ENCODE peak calls at places on chromosome 2, in four cellular contexts. One of them, this sample, is unnamed.
A peak's percentile ranks its signal among the peaks of the same experiment; 100 is the strongest.

GRCh38 chr2:73218298-73218697 is 4.3 kb downstream of the SMYD5 start:
- DNase-seq in pancreas: no peak
- DNase-seq in cardiac muscle cell: no peak
- DNase-seq in lung: no peak
- DNase-seq in this sample: no peak

GRCh38 chr2:105085525-105085924 is 47.7 kb downstream of the MRPS9 start:
- DNase-seq in pancreas: no peak
- DNase-seq in lung: no peak
- DNase-seq in cardiac muscle cell: no peak
- DNase-seq in this sample: no peak

GRCh38 chr2:71603311-71603794 is 150.0 kb downstream of the DYSF start:
- DNase-seq in cardiac muscle cell: no peak
- DNase-seq in lung: no peak
- DNase-seq in pancreas: no peak
- DNase-seq in this sample: no peak

GRCh38 chr2:133139847-133140533 is 428.3 kb downstream of the NCKAP5 start:
- DNase-seq in pancreas: no peak
- DNase-seq in cardiac muscle cell: no peak
- DNase-seq in lung: no peak
- DNase-seq in this sample: no peak

GRCh38 chr2:238379096-238379810 is 47.5 kb upstream of the ASB1 start:
- DNase-seq in pancreas: peak; percentile 23
- DNase-seq in lung: no peak
- DNase-seq in cardiac muscle cell: no peak
- DNase-seq in this sample: no peak

GRCh38 chr2:241878007-241878970 is 8.8 kb downstream of the RTP5 start:
- DNase-seq in pancreas: peak; percentile 72
- DNase-seq in cardiac muscle cell: peak; percentile 78
- DNase-seq in lung: peak; percentile 66
- DNase-seq in this sample: peak; percentile 86

GRCh38 chr2:133194068-133194655 is 374.1 kb downstream of the NCKAP5 start:
- DNase-seq in pancreas: no peak
- DNase-seq in lung: no peak
- DNase-seq in cardiac muscle cell: no peak
- DNase-seq in this sample: no peak

GRCh38 chr2:112150447-112150846 is 12.3 kb downstream of the FBLN7 start:
- DNase-seq in lung: no peak
- DNase-seq in cardiac muscle cell: no peak
- DNase-seq in pancreas: no peak
- DNase-seq in this sample: no peak

GRCh38 chr2:126891681-126892500 is 6.8 kb upstream of the TEX51 start:
- DNase-seq in lung: no peak
- DNase-seq in pancreas: peak; percentile 57
- DNase-seq in cardiac muscle cell: no peak
- DNase-seq in this sample: no peak

GRCh38 chr2:119485336-119486110 is 38.8 kb downstream of the SCTR start:
- DNase-seq in lung: peak; percentile 28
- DNase-seq in pancreas: peak; percentile 55
- DNase-seq in cardiac muscle cell: no peak
- DNase-seq in this sample: peak; percentile 78

GRCh38 chr2:7023542-7023941 is 106.3 kb downstream of the RNF144A start:
- DNase-seq in lung: no peak
- DNase-seq in pancreas: peak; percentile 86
- DNase-seq in cardiac muscle cell: no peak
- DNase-seq in this sample: peak; percentile 66

GRCh38 chr2:157685572-157685971 is 56.9 kb upstream of the ACVR1C start:
- DNase-seq in pancreas: no peak
- DNase-seq in lung: no peak
- DNase-seq in cardiac muscle cell: peak; percentile 17
- DNase-seq in this sample: no peak

GRCh38 chr2:229852565-229852964 is 69.2 kb downstream of the TRIP12 start:
- DNase-seq in cardiac muscle cell: no peak
- DNase-seq in lung: no peak
- DNase-seq in pancreas: no peak
- DNase-seq in this sample: peak; percentile 45

GRCh38 chr2:228678110-228678509 is 496.6 kb upstream of the SPHKAP start:
- DNase-seq in cardiac muscle cell: no peak
- DNase-seq in lung: no peak
- DNase-seq in pancreas: no peak
- DNase-seq in this sample: no peak

GRCh38 chr2:32498301-32498700 is 129.5 kb upstream of the TTC27 start:
- DNase-seq in lung: no peak
- DNase-seq in cardiac muscle cell: no peak
- DNase-seq in pancreas: no peak
- DNase-seq in this sample: no peak

GRCh38 chr2:186841940-186842339 is 7.0 kb downstream of the ZSWIM2 start:
- DNase-seq in pancreas: no peak
- DNase-seq in cardiac muscle cell: no peak
- DNase-seq in lung: no peak
- DNase-seq in this sample: no peak

GRCh38 chr2:110674620-110675555 is 3.0 kb downstream of the BUB1 start:
- DNase-seq in pancreas: no peak
- DNase-seq in cardiac muscle cell: peak; percentile 76
- DNase-seq in lung: no peak
- DNase-seq in this sample: no peak

GRCh38 chr2:216211141-216211540 is 102.0 kb downstream of the XRCC5 start:
- DNase-seq in lung: no peak
- DNase-seq in pancreas: no peak
- DNase-seq in cardiac muscle cell: no peak
- DNase-seq in this sample: no peak

GRCh38 chr2:17083902-17084301 is 418.3 kb upstream of the CYRIA start:
- DNase-seq in pancreas: no peak
- DNase-seq in cardiac muscle cell: no peak
- DNase-seq in lung: no peak
- DNase-seq in this sample: no peak

GRCh38 chr2:64186698-64187605 is 42.7 kb upstream of the PELI1 start:
- DNase-seq in pancreas: no peak
- DNase-seq in cardiac muscle cell: no peak
- DNase-seq in lung: no peak
- DNase-seq in this sample: no peak

GRCh38 chr2:233469261-233470006 is 97.1 kb downstream of the USP40 start:
- DNase-seq in pancreas: no peak
- DNase-seq in cardiac muscle cell: no peak
- DNase-seq in lung: no peak
- DNase-seq in this sample: peak; percentile 81

GRCh38 chr2:111100765-111101162 is 19.9 kb upstream of the BCL2L11 start:
- DNase-seq in cardiac muscle cell: no peak
- DNase-seq in lung: no peak
- DNase-seq in pancreas: no peak
- DNase-seq in this sample: no peak

GRCh38 chr2:148981350-148981749 is 57.1 kb upstream of the LYPD6B start:
- DNase-seq in cardiac muscle cell: no peak
- DNase-seq in lung: no peak
- DNase-seq in pancreas: no peak
- DNase-seq in this sample: no peak

GRCh38 chr2:229996320-229996719 is 72.4 kb downstream of the SLC16A14 start:
- DNase-seq in lung: no peak
- DNase-seq in pancreas: no peak
- DNase-seq in cardiac muscle cell: no peak
- DNase-seq in this sample: no peak

GRCh38 chr2:18976112-18976961 is 382.1 kb downstream of the OSR1 start:
- DNase-seq in pancreas: no peak
- DNase-seq in cardiac muscle cell: no peak
- DNase-seq in lung: no peak
- DNase-seq in this sample: no peak

GRCh38 chr2:166841679-166842078 is 46.6 kb upstream of the XIRP2 start:
- DNase-seq in pancreas: no peak
- DNase-seq in lung: no peak
- DNase-seq in cardiac muscle cell: no peak
- DNase-seq in this sample: no peak

GRCh38 chr2:216260629-216261028 is 111.7 kb downstream of the MARCHF4 start:
- DNase-seq in cardiac muscle cell: no peak
- DNase-seq in lung: no peak
- DNase-seq in pancreas: no peak
- DNase-seq in this sample: no peak

GRCh38 chr2:11212645-11213044 is 57.4 kb downstream of the SLC66A3 start:
- DNase-seq in cardiac muscle cell: no peak
- DNase-seq in lung: no peak
- DNase-seq in pancreas: no peak
- DNase-seq in this sample: no peak

GRCh38 chr2:216319771-216320170 is 52.5 kb downstream of the MARCHF4 start:
- DNase-seq in pancreas: no peak
- DNase-seq in lung: no peak
- DNase-seq in cardiac muscle cell: peak; percentile 15
- DNase-seq in this sample: no peak

GRCh38 chr2:47203996-47204395 is 48.9 kb upstream of the STPG4 start:
- DNase-seq in cardiac muscle cell: no peak
- DNase-seq in pancreas: no peak
- DNase-seq in lung: no peak
- DNase-seq in this sample: no peak

GRCh38 chr2:23940262-23940975 is at the start of gene UBXN2A:
- DNase-seq in lung: peak; percentile 69
- DNase-seq in pancreas: peak; percentile 82
- DNase-seq in cardiac muscle cell: peak; percentile 91
- DNase-seq in this sample: peak; percentile 90

GRCh38 chr2:240628507-240629418 is 3.5 kb downstream of the GPR35 start:
- DNase-seq in lung: no peak
- DNase-seq in cardiac muscle cell: no peak
- DNase-seq in pancreas: no peak
- DNase-seq in this sample: no peak

GRCh38 chr2:118102433-118103082 is 14.3 kb downstream of the INSIG2 start:
- DNase-seq in lung: no peak
- DNase-seq in pancreas: no peak
- DNase-seq in cardiac muscle cell: no peak
- DNase-seq in this sample: no peak

DNA sequence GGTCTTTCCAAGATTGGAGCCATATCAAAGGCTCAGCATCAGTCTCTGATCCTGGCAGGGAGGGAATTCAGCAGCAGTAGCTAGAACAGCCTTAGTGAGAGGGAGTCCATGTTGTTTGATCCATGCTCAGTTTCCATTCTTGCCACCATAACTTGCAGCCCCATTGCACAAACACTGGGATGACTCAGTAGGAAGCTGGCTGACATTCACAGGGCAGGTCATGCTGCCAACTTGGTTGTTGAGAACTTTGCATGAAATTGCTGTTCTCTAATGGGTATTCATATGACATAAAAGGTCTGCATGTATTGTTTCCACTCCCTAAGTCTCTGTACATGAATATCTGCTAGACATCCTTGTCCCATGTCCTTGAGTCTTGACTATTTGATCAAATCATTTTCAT is 29.9 kb upstream of the STAT4 start:
- DNase-seq in cardiac muscle cell: no peak
- DNase-seq in lung: no peak
- DNase-seq in pancreas: no peak
- DNase-seq in this sample: no peak
- H3K4me1 ChIP-seq in cardiac muscle cell: no peaks in the 10 kb centered on the region
- H3K4me1 ChIP-seq in lung: peaks cover 5% of the 10 kb centered on the region
- H3K4me1 ChIP-seq in pancreas: peaks cover 7% of the 10 kb centered on the region
- H3K4me1 ChIP-seq in this sample: no peaks in the 10 kb centered on the region

DNA sequence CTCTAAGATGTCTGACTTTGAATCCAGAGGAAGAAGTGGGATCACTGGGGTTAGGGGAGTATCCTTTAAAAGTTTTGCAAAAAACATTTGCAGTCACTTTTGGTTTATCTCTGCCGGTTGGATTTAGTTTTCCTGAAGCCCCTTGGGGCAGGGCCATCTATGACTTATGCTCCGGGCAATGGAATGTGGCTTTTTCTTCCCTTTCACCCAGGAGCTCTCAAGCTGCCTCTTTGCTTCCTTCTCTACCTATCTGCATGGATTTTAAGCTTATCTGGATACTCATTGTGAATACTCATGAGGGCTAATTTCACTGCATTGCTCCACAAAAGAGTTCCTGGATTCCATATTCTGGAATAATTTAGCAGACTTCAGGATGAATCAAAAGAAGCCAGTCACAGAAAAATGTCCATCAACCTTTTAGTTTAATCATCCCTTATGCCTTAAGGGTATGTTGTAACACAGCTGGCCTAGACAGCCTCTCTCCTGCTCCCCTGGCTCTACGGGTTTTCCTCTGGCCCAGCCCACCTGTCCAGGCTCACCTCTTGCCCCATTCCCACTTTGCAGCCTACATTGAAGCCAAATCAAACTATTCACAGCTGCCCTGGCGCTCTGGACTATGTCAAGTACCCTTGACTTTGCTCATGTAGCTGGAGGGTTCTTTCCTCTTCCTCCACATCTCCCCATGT is 122.8 kb upstream of the RMDN2 start:
- DNase-seq in cardiac muscle cell: no peak
- DNase-seq in lung: peak; percentile 81
- DNase-seq in pancreas: no peak
- DNase-seq in this sample: no peak
- H3K4me1 ChIP-seq in cardiac muscle cell: peaks cover 5% of the 10 kb centered on the region
- H3K4me1 ChIP-seq in lung: no peaks in the 10 kb centered on the region
- H3K4me1 ChIP-seq in pancreas: no peaks in the 10 kb centered on the region
- H3K4me1 ChIP-seq in this sample: no peaks in the 10 kb centered on the region

GRCh38 chr2:236571161-236571560 is 1.5 kb downstream of the ACKR3 start:
- DNase-seq in cardiac muscle cell: no peak
- DNase-seq in lung: no peak
- DNase-seq in pancreas: no peak
- DNase-seq in this sample: no peak

GRCh38 chr2:236574000-236574399 is 4.4 kb downstream of the ACKR3 start:
- DNase-seq in cardiac muscle cell: no peak
- DNase-seq in pancreas: no peak
- DNase-seq in lung: no peak
- DNase-seq in this sample: no peak

GRCh38 chr2:236574424-236575145 is 5.0 kb downstream of the ACKR3 start:
- DNase-seq in cardiac muscle cell: no peak
- DNase-seq in pancreas: peak; percentile 70
- DNase-seq in lung: no peak
- DNase-seq in this sample: no peak

GRCh38 chr2:236573066-236573929 is 3.7 kb downstream of the ACKR3 start:
- DNase-seq in pancreas: no peak
- DNase-seq in lung: no peak
- DNase-seq in cardiac muscle cell: no peak
- DNase-seq in this sample: no peak

DNA sequence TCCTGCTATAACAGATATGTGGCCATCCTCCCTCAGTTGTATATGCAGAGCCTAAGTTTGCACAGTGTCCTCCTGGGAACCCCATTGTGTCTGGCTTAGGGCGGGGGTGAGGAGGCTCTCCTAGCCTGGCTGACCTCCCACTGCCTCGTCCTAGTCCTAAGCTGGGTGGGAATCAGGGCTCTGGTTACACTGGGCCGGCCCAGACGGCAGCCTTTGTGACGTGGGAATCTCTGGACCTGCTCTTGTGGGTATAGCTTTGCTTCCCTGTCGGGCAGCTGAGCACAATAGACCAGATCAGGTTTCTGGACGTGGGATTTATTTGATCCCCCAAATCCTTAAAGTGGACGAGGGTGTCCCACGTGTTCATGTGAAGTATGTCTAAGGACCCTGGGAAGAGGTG is 2.9 kb downstream of the ACKR3 start:
- DNase-seq in cardiac muscle cell: no peak
- DNase-seq in lung: no peak
- DNase-seq in pancreas: peak; percentile 41
- DNase-seq in this sample: peak; percentile 78
- H3K4me1 ChIP-seq in cardiac muscle cell: peaks cover 63% of the 10 kb centered on the region
- H3K4me1 ChIP-seq in lung: peaks cover 6% of the 10 kb centered on the region
- H3K4me1 ChIP-seq in pancreas: no peaks in the 10 kb centered on the region
- H3K4me1 ChIP-seq in this sample: peaks cover 23% of the 10 kb centered on the region

DNA sequence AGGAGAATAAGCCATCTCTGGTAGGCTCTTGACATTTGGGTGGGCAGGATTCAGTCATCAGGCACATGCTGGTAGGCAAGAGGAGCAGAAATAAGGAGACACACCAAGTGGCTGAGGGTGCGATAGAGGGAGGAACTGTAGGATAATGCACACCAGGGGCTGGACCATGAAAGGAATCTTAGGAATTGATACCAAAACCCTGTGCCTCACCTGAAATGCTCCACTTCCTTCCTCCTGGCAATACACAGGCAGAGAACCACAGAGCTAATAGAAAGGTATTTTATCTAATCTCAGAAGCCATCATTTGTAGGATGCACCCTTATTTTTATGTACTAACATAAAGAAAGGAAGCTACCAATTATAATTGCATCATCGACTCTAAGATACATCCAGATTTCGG is 4.4 kb upstream of the CYP1B1 start:
- DNase-seq in cardiac muscle cell: no peak
- DNase-seq in pancreas: no peak
- DNase-seq in lung: no peak
- DNase-seq in this sample: no peak
- H3K4me1 ChIP-seq in cardiac muscle cell: peaks cover 3% of the 10 kb centered on the region
- H3K4me1 ChIP-seq in pancreas: no peaks in the 10 kb centered on the region
- H3K4me1 ChIP-seq in lung: peaks cover 7% of the 10 kb centered on the region
- H3K4me1 ChIP-seq in this sample: peaks cover 22% of the 10 kb centered on the region

This sample was measured in heart left ventricle.